ENCODE peak calls at places on chromosomes 4 and X, in four cellular contexts. J, U, M and C are unnamed samples. For H3K9me3, the result is how much of the 10 kb centered on the place peaks cover.

GRCh38 chr4:164949448-164950118 is 27.9 kb downstream of the TRIM61 start:
- DNase-seq in J (no peak), U (no peak), M (no peak), C (no peak)

GRCh38 chr4:77619408-77619807 is 13.8 kb downstream of the CXCL13 start:
- DNase-seq in U (no peak), J (no peak), M (no peak), C (no peak)

GRCh38 chr4:105895609-105896460 is 564 bp downstream of the NPNT start:
- DNase-seq in M (peak), J (no peak), U (peak), C (no peak)

GRCh38 chr4:36492590-36492989 is 211.2 kb downstream of the DTHD1 start:
- DNase-seq in M (no peak), J (no peak), U (no peak), C (no peak)

GRCh38 chr4:34891892-34892291 is 1352.4 kb downstream of the ARAP2 start:
- DNase-seq in U (no peak), M (no peak), J (no peak), C (no peak)

GRCh38 chr4:127357765-127358164 is 275.0 kb upstream of the INTU start:
- DNase-seq in M (no peak), J (no peak), U (no peak), C (no peak)

GRCh38 chrX:132488819-132489255 is at the start of gene MBNL3:
- DNase-seq in U (peak), J (peak), M (peak), C (peak)

GRCh38 chr4:121541696-121542095 is 155.1 kb downstream of the ANXA5 start:
- DNase-seq in M (no peak), U (no peak), J (no peak), C (no peak)

GRCh38 chr4:2182981-2183380 is 58.9 kb downstream of the HAUS3 start:
- DNase-seq in J (no peak), U (peak), M (no peak), C (no peak)

GRCh38 chr4:88697113-88697512 is 516 bp downstream of the NAP1L5 start:
- DNase-seq in U (peak), J (peak), M (no peak), C (peak)

GRCh38 chrX:5399403-5399802 is 829.3 kb downstream of the NLGN4X start:
- DNase-seq in J (no peak), U (no peak), M (no peak), C (no peak)

GRCh38 chr4:174423257-174423944 is 98.9 kb downstream of the HPGD start:
- DNase-seq in M (peak), U (peak), J (peak), C (peak)

GRCh38 chr4:102537280-102537679 is 36.1 kb downstream of the NFKB1 start:
- DNase-seq in J (no peak), M (no peak), U (no peak), C (no peak)
- H3K4me3 ChIP-seq in J (no peak), M (no peak), U (no peak), C (no peak)

DNA sequence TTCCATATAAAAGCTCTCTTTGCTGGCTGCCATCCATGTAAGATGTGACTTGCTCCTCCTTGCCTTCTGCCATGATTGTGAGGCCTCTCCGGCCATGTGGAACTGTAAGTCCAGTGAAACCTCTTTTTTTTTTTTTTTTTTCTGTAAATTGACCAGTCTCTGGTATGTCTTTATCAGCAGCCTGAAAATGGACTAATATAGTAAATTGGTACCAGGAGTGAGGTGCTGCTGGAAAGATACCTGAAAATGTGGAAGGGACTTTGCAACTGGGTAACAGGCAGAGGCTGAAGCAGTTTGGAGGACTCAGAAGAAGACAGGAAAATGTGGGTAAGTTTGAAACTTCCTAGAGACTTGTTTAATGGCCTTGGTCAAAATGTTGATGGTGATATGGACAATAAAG is 124.3 kb upstream of the AADAT start:
- DNase-seq in J (no peak), M (no peak), U (no peak), C (no peak)
- H3K9me3 ChIP-seq in J (under half), M (under half), U (under half), C (under half)

DNA sequence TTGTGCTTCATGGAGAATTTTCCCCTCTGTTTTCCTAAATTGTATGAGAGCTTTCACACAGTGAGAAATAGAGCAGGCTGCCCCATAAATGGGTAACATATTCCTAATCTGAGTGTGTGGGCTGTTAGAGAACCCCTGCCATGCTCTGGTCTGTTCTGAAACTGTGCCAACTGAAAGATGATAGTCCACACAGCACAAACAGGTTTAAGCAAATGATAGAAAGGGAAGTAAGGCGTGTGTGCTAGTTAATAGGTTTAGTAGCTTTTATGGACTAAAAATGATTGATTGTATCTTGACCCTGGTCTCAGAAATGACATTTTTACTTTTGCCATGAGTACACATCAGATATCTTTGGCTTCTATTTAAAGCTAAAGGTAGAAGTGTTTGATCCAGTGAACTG is 106.2 kb downstream of the PRRG1 start:
- DNase-seq in J (no peak), U (no peak), M (no peak), C (no peak)
- H3K4me3 ChIP-seq in J (no peak), U (no peak), M (no peak), C (no peak)

GRCh38 chrX:140508958-140509357 is 4.1 kb upstream of the SOX3 start:
- DNase-seq in U (no peak), J (no peak), M (no peak), C (no peak)
- H3K9me3 ChIP-seq in U (under half), J (under half), M (under half), C (under half)